ENCODE peak calls at places on chromosomes 3 and 15, in four cellular contexts. S is HEK293T; M is effector memory CD4-positive, alpha-beta T cell; N is brain microvascular endothelial cell. G is an unnamed sample.

GRCh38 chr3:47578119-47578630 is 490 bp downstream of the CSPG5 start:
- DNase-seq in N (no peak), S (peak), M (peak), G (peak)

GRCh38 chr15:79878078-79878705 is 18.6 kb downstream of the MTHFS start:
- DNase-seq in N (no peak), M (no peak), S (no peak), G (no peak)

GRCh38 chr3:48186993-48187578 is 1.1 kb downstream of the CDC25A start:
- DNase-seq in M (no peak), S (no peak), N (peak), G (no peak)

GRCh38 chr15:67103869-67104268 is 38.5 kb downstream of the SMAD3 start:
- DNase-seq in S (no peak), N (no peak), M (peak), G (no peak)

GRCh38 chr3:62101488-62101887 is 271.9 kb downstream of the FEZF2 start:
- DNase-seq in S (no peak), N (no peak), M (no peak), G (no peak)

GRCh38 chr15:64947211-64947610 is 35.5 kb downstream of the ANKDD1A start:
- DNase-seq in S (no peak), M (no peak), N (no peak), G (peak)

GRCh38 chr3:48561045-48561736 is 2.4 kb downstream of the UCN2 start:
- DNase-seq in S (no peak), M (no peak), N (peak), G (no peak)

GRCh38 chr3:108090066-108090700 is 648 bp downstream of the CD47 start:
- DNase-seq in N (no peak), S (no peak), M (peak), G (no peak)

GRCh38 chr3:171828852-171829770 is 14.0 kb upstream of the TMEM212 start:
- DNase-seq in S (no peak), M (no peak), N (no peak), G (no peak)

GRCh38 chr15:68781766-68782588 is 38.7 kb downstream of the ANP32A start:
- DNase-seq in N (no peak), M (no peak), S (no peak), G (no peak)

GRCh38 chr15:64930778-64931240 is 19.1 kb downstream of the ANKDD1A start:
- DNase-seq in M (no peak), S (no peak), N (peak), G (peak)

GRCh38 chr3:30145281-30145680 is 461.1 kb upstream of the TGFBR2 start:
- DNase-seq in M (no peak), N (no peak), S (no peak), G (no peak)

GRCh38 chr3:115330406-115330805 is 183.3 kb upstream of the ZBTB20 start:
- DNase-seq in N (peak), M (no peak), S (no peak), G (no peak)

GRCh38 chr3:112699436-112699978 is 58.6 kb upstream of the CCDC80 start:
- DNase-seq in N (peak), M (no peak), S (no peak), G (no peak)

GRCh38 chr15:62021991-62022600 is 38.2 kb downstream of the VPS13C start:
- DNase-seq in M (no peak), S (no peak), N (no peak), G (peak)

GRCh38 chr3:99394831-99395733 is 243.3 kb upstream of the COL8A1 start:
- DNase-seq in N (peak), M (no peak), S (no peak), G (no peak)

GRCh38 chr15:90550919-90551318 is 21.2 kb downstream of the CRTC3 start:
- DNase-seq in N (no peak), S (no peak), M (no peak), G (no peak)

GRCh38 chr15:89494006-89494405 is 2.4 kb downstream of the RHCG start:
- DNase-seq in S (no peak), M (no peak), N (no peak), G (no peak)

GRCh38 chr3:80521081-80521480 is 753.3 kb upstream of the ROBO1 start:
- DNase-seq in N (no peak), M (no peak), S (no peak), G (no peak)

GRCh38 chr3:57068437-57069089 is 8.1 kb downstream of the SPATA12 start:
- DNase-seq in M (no peak), N (peak), S (no peak), G (no peak)

GRCh38 chr15:80846416-80846815 is 67.2 kb downstream of the CEMIP start:
- DNase-seq in S (no peak), N (no peak), M (no peak), G (no peak)

GRCh38 chr3:187430576-187430975 is 62.4 kb downstream of the RTP4 start:
- DNase-seq in S (no peak), N (no peak), M (no peak), G (no peak)

GRCh38 chr3:37114251-37115145 is 59.9 kb downstream of the LRRFIP2 start:
- DNase-seq in N (no peak), S (no peak), M (no peak), G (no peak)

GRCh38 chr3:154126651-154127050 is 5.5 kb downstream of the ARHGEF26 start:
- DNase-seq in S (no peak), N (no peak), M (no peak), G (no peak)

GRCh38 chr3:185215873-185216586 is 37.8 kb downstream of the EHHADH start:
- DNase-seq in M (no peak), S (no peak), N (no peak), G (no peak)

GRCh38 chr15:61393524-61393923 is 164.4 kb upstream of the RORA start:
- DNase-seq in M (no peak), S (no peak), N (no peak), G (no peak)

GRCh38 chr3:108862865-108863798 is 40.5 kb downstream of the TRAT1 start:
- DNase-seq in N (peak), M (no peak), S (no peak), G (no peak)

GRCh38 chr3:64977308-64978100 is 289.7 kb upstream of the ADAMTS9 start:
- DNase-seq in S (no peak), N (peak), M (no peak), G (no peak)